ENCODE peak calls at places on chromosomes 2 and 18, in nine cellular contexts. D is ovary, T is upper lobe of left lung, Z is Peyer's patch, E is A673, P is AG04450, N is IMR-90, H is astrocyte, F is aorta. J is an unnamed sample.

GRCh38 chr2:237304763-237305514 is 109.0 kb downstream of the COL6A3 start:
- DNase-seq in P (no peak), D (no peak), H (peak), N (peak), E (peak), F (no peak), T (no peak), Z (no peak), J (no peak)

GRCh38 chr2:72605836-72606442 is 219.9 kb downstream of the EXOC6B start:
- DNase-seq in Z (no peak), E (peak), H (no peak), F (no peak), P (no peak), T (no peak), D (no peak), N (peak), J (no peak)

GRCh38 chr2:139259422-139260051 is 479.3 kb upstream of the NXPH2 start:
- DNase-seq in P (no peak), Z (no peak), E (no peak), H (no peak), N (no peak), D (no peak), T (no peak), F (no peak), J (no peak)

GRCh38 chr2:184472481-184472880 is 125.8 kb upstream of the ZNF804A start:
- DNase-seq in F (no peak), N (no peak), Z (no peak), P (no peak), T (no peak), E (no peak), D (no peak), H (no peak), J (no peak)

GRCh38 chr2:102122909-102123308 is 19.6 kb upstream of the IL1R1 start:
- DNase-seq in P (no peak), N (no peak), H (no peak), E (no peak), D (no peak), F (no peak), Z (no peak), T (no peak), J (no peak)

GRCh38 chr18:50614838-50615237 is 55.0 kb downstream of the MAPK4 start:
- DNase-seq in H (no peak), D (no peak), P (no peak), E (no peak), F (no peak), N (no peak), Z (no peak), T (peak), J (no peak)

GRCh38 chr2:60416221-60417008 is 137.0 kb downstream of the BCL11A start:
- DNase-seq in Z (no peak), F (no peak), H (no peak), E (no peak), N (peak), P (no peak), T (peak), D (no peak), J (no peak)

GRCh38 chr2:68253211-68254068 is 1.1 kb upstream of the PPP3R1 start:
- DNase-seq in Z (peak), F (no peak), E (peak), N (peak), P (no peak), D (no peak), T (no peak), H (peak), J (no peak)

GRCh38 chr2:168773719-168774521 is 28.5 kb upstream of the NOSTRIN start:
- DNase-seq in P (peak), E (peak), N (peak), D (peak), T (peak), F (no peak), Z (no peak), H (peak), J (peak)

GRCh38 chr2:74587664-74588277 is 33.3 kb downstream of the DOK1 start:
- DNase-seq in P (no peak), F (peak), E (peak), D (peak), H (peak), T (peak), Z (peak), N (peak), J (no peak)

GRCh38 chr2:62137431-62137830 is 58.5 kb upstream of the B3GNT2 start:
- DNase-seq in E (no peak), N (peak), H (peak), T (no peak), D (no peak), F (no peak), P (no peak), Z (no peak), J (no peak)

DNA sequence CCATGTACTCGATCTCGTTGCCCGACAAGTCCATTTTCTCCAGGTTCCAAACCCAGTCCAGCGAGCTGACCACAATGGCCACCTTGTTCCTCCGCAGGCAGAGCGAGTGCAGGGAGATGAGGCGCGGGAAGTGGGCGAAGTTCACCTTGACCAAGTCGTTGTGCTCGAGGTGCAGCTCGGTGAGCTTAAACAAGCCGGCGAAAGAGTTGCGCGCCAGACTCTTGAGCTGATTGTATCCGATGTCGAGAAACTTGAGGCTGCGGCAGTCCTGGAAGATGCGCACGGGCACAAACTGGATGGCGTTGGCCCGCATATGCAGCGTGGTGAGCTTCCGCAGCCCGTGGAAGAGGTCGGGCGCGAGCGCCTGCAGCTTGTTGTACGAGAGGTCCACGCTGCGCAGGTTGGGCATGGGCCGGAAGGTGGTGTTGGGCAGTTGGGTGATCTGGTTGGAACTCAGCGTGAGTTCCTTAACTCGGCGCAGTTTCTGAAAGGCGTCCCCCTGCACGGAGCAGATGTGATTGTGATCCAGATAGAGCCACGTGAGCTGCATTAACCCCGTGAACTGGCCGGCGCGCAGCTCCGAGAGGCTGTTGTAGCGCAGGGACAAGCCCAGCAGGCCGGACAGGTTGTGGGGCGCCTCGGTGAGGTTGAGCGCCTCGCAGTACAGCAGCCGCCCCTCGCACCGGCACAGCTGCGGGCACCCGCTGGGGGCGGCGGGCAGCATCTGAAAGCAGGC is 1.4 kb downstream of the LRRTM1 start:
- DNase-seq in D (no peak), Z (no peak), P (no peak), N (no peak), T (no peak), E (no peak), F (peak), H (no peak), J (peak)
- H3K4me3 ChIP-seq in D (no peak), Z (peak), P (no peak), N (no peak), T (no peak), E (no peak), F (no peak), H (no peak), J (peak)

GRCh38 chr2:137566387-137566786 is 397.9 kb upstream of the HNMT start:
- DNase-seq in Z (no peak), N (no peak), E (no peak), D (no peak), P (no peak), T (no peak), F (no peak), H (no peak), J (no peak)
- H3K4me3 ChIP-seq in Z (no peak), N (no peak), E (no peak), D (no peak), P (no peak), T (no peak), F (no peak), H (no peak), J (no peak)

GRCh38 chr2:229270551-229271410 is at the start of gene PID1:
- DNase-seq in D (peak), F (peak), E (peak), Z (no peak), P (no peak), T (peak), H (peak), N (peak), J (peak)
- H3K4me3 ChIP-seq in D (peak), F (peak), E (peak), Z (peak), P (peak), T (peak), H (peak), N (peak), J (peak)

DNA sequence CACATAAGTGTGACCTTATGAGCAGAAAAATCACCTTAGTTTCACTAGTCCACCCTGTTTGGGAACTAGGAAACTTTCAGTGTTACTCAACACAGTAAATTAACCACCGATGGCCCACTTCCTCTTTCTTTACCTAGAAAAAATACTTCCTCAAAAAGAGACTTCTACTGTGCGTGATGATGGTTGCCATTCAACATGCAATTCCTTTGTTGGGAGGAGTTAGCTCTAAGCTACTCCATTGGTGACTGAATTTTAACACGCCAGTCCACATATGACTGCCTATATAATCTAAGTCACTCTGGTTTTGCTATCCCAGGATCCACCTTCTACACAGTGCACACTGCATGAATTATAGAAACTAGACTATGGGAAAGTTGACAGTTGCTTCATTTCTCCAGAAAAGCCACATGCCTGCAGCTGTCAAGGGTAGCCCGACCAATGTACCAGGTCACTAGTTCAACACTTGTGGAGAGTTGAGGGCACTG is 47.8 kb upstream of the REG3G start:
- DNase-seq in F (no peak), P (no peak), T (no peak), E (no peak), Z (no peak), N (no peak), H (no peak), D (no peak), J (no peak)
- H3K4me3 ChIP-seq in F (no peak), P (no peak), T (no peak), E (no peak), Z (no peak), N (no peak), H (no peak), D (no peak), J (no peak)

DNA sequence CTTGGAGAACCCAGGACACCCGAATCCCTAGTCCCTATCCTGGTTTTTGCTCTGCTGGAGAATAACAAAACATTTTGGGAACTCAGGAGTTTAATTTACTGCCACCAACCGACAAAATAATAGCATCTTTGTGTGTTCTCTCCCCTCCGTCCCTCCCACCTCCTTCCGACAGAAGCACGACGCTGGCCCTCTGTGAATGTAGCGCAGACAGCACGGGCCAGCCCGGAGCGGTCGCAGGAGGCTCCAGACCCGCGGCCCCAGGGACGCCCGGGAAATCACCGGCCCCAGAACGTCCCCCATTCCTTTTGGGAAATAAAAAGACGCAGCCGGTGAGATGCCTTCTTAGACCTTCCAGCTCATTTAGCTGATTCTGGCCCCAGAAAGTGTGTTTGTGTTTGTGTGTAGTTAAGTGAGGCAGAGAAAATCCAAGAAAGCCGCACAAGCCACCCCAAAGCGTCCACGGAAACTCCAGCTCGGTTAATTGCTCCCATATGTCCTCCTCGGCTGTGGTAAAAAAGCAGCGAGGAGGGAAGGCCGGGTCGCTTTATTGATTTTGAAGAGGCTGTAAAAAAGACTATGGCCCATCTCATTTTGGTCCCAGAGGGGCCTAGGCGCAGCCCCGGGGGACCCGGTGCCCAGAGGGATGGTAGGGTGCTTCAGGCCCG is 577 bp upstream of the TANC1 start:
- DNase-seq in N (peak), E (peak), Z (no peak), P (no peak), F (peak), D (peak), T (peak), H (peak), J (peak)
- H3K4me3 ChIP-seq in N (peak), E (peak), Z (peak), P (peak), F (peak), D (peak), T (peak), H (peak), J (peak)

GRCh38 chr2:65613968-65614555 is 181.7 kb upstream of the SPRED2 start:
- DNase-seq in F (no peak), T (no peak), H (no peak), N (no peak), P (no peak), E (no peak), D (no peak), Z (no peak), J (no peak)
- H3K4me3 ChIP-seq in F (no peak), T (no peak), H (no peak), N (no peak), P (no peak), E (no peak), D (no peak), Z (no peak), J (no peak)

DNA sequence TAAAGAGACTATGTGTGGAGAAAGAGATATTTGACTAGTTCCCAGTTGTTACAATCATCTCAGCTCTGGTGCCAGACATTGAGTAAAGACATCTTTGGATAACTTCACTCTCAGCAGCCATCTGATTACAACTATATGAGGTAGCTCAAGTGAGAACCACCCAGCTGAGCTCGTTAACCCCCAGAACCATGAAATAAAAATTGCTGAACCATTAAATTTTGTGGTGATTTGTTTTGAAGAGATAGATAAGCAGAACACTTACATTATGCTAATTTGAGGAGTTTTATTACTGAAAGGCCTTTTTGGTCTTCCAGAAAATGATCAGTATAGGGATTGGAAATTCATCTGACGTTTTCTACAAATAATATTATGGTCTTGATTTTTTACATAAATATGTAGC is 101.1 kb downstream of the PMS1 start:
- DNase-seq in E (no peak), T (no peak), N (no peak), P (no peak), F (no peak), H (no peak), D (no peak), Z (no peak), J (no peak)
- H3K4me3 ChIP-seq in E (no peak), T (no peak), N (no peak), P (no peak), F (no peak), H (no peak), D (no peak), Z (no peak), J (no peak)

J was measured in kidney.